ENCODE peak calls at places on chromosomes 5 and 9, in nine cellular contexts. J, G, U, Z, Y, T, A, C and Q are unnamed samples. For H3K27me3 and H3K4me1, the result is how much of the 10 kb centered on the place peaks cover.

GRCh38 chr9:108463927-108464606 is 391.7 kb downstream of the ACTL7B start:
- DNase-seq in J (no peak), G (no peak), U (no peak), Z (no peak), Y (no peak), T (no peak), A (no peak), C (no peak), Q (peak)

GRCh38 chr5:90640484-90641059 is 82.0 kb downstream of the ADGRV1 start:
- DNase-seq in J (peak), G (no peak), U (no peak), Z (no peak), Y (no peak), T (no peak), A (peak), C (no peak), Q (no peak)

GRCh38 chr5:158874343-158874742 is 225.4 kb downstream of the EBF1 start:
- DNase-seq in J (no peak), G (no peak), U (no peak), Z (no peak), Y (no peak), T (no peak), A (no peak), C (no peak), Q (no peak)

GRCh38 chr5:2300861-2301610 is 418.3 kb upstream of the IRX4 start:
- DNase-seq in J (no peak), G (no peak), U (peak), Z (no peak), Y (no peak), T (no peak), A (no peak), C (no peak), Q (no peak)

GRCh38 chr9:109771084-109771483 is 8.9 kb upstream of the PALM2AKAP2 start:
- DNase-seq in J (peak), G (no peak), U (no peak), Z (no peak), Y (no peak), T (no peak), A (peak), C (peak), Q (no peak)

GRCh38 chr5:28301676-28302075 is 1263.3 kb upstream of the CDH9 start:
- DNase-seq in J (no peak), G (no peak), U (no peak), Z (peak), Y (no peak), T (no peak), A (no peak), C (no peak), Q (no peak)

GRCh38 chr9:69768101-69768500 is 8.3 kb upstream of the PTAR1 start:
- DNase-seq in J (no peak), G (no peak), U (no peak), Z (no peak), Y (no peak), T (no peak), A (no peak), C (no peak), Q (no peak)

GRCh38 chr9:129900263-129901041 is 65.2 kb downstream of the USP20 start:
- DNase-seq in J (no peak), G (no peak), U (no peak), Z (no peak), Y (no peak), T (no peak), A (no peak), C (no peak), Q (no peak)

GRCh38 chr9:106761493-106761892 is 101.5 kb upstream of the ZNF462 start:
- DNase-seq in J (no peak), G (no peak), U (no peak), Z (no peak), Y (no peak), T (no peak), A (no peak), C (no peak), Q (no peak)

GRCh38 chr5:16229357-16229940 is 49.9 kb upstream of the MARCHF11 start:
- DNase-seq in J (no peak), G (no peak), U (no peak), Z (no peak), Y (no peak), T (no peak), A (no peak), C (peak), Q (no peak)

GRCh38 chr5:43121565-43122484 is 1.1 kb downstream of the ZNF131 start:
- DNase-seq in J (no peak), G (peak), U (no peak), Z (peak), Y (no peak), T (no peak), A (peak), C (no peak), Q (no peak)

GRCh38 chr5:143402464-143403356 is 776 bp downstream of the NR3C1 start:
- DNase-seq in J (peak), G (peak), U (peak), Z (peak), Y (peak), T (no peak), A (peak), C (peak), Q (peak)

GRCh38 chr5:151155777-151156731 is 1.5 kb downstream of the ANXA6 start:
- DNase-seq in J (peak), G (no peak), U (no peak), Z (no peak), Y (no peak), T (no peak), A (no peak), C (peak), Q (no peak)

GRCh38 chr9:136742640-136743391 is at the start of gene LCN10:
- DNase-seq in J (peak), G (no peak), U (no peak), Z (no peak), Y (no peak), T (no peak), A (peak), C (peak), Q (no peak)

GRCh38 chr9:124349267-124349666 is 66.0 kb downstream of the PSMB7 start:
- DNase-seq in J (no peak), G (no peak), U (peak), Z (no peak), Y (no peak), T (no peak), A (no peak), C (no peak), Q (peak)

GRCh38 chr9:98990181-98990870 is 46.6 kb downstream of the COL15A1 start:
- DNase-seq in J (no peak), G (peak), U (no peak), Z (no peak), Y (no peak), T (no peak), A (no peak), C (peak), Q (no peak)

GRCh38 chr5:175124821-175125220 is 319.2 kb downstream of the DRD1 start:
- DNase-seq in J (no peak), G (no peak), U (no peak), Z (no peak), Y (no peak), T (peak), A (no peak), C (no peak), Q (no peak)

GRCh38 chr5:111530298-111530740 is 18.0 kb upstream of the STARD4 start:
- DNase-seq in J (no peak), G (peak), U (no peak), Z (no peak), Y (peak), T (peak), A (no peak), C (no peak), Q (peak)

GRCh38 chr9:129887210-129888084 is 52.2 kb downstream of the USP20 start:
- DNase-seq in J (no peak), G (no peak), U (no peak), Z (no peak), Y (peak), T (no peak), A (no peak), C (peak), Q (no peak)

GRCh38 chr5:181167814-181168488 is 20.6 kb downstream of the OR2V2 start:
- DNase-seq in J (peak), G (no peak), U (no peak), Z (no peak), Y (peak), T (no peak), A (peak), C (peak), Q (no peak)

GRCh38 chr9:93083592-93084470 is 12.2 kb upstream of the CARD19 start:
- DNase-seq in J (peak), G (no peak), U (peak), Z (no peak), Y (no peak), T (no peak), A (no peak), C (peak), Q (peak)

GRCh38 chr9:31153250-31153840 is 1231.1 kb upstream of the ACO1 start:
- DNase-seq in J (no peak), G (no peak), U (no peak), Z (no peak), Y (no peak), T (no peak), A (no peak), C (no peak), Q (no peak)

GRCh38 chr5:110289213-110289810 is 437.2 kb downstream of the TMEM232 start:
- DNase-seq in J (no peak), G (no peak), U (no peak), Z (no peak), Y (no peak), T (no peak), A (peak), C (peak), Q (no peak)

GRCh38 chr5:171907731-171908343 is 98.6 kb downstream of the FBXW11 start:
- DNase-seq in J (peak), G (no peak), U (no peak), Z (peak), Y (peak), T (peak), A (peak), C (peak), Q (no peak)

GRCh38 chr9:80797841-80798688 is 891.3 kb downstream of the TLE1 start:
- DNase-seq in J (peak), G (no peak), U (no peak), Z (no peak), Y (no peak), T (no peak), A (no peak), C (no peak), Q (no peak)

GRCh38 chr5:140926211-140926902 is at the start of gene PCDHAC1:
- DNase-seq in J (peak), G (peak), U (peak), Z (peak), Y (peak), T (peak), A (peak), C (peak), Q (peak)

GRCh38 chr5:56668996-56669395 is 146.4 kb upstream of the MAP3K1 start:
- DNase-seq in J (no peak), G (no peak), U (no peak), Z (peak), Y (no peak), T (no peak), A (no peak), C (no peak), Q (no peak)

GRCh38 chr5:142756576-142756975 is 13.6 kb upstream of the ARHGAP26 start:
- DNase-seq in J (no peak), G (no peak), U (no peak), Z (no peak), Y (no peak), T (no peak), A (no peak), C (no peak), Q (no peak)

GRCh38 chr9:131670247-131670681 is 69.6 kb downstream of the RAPGEF1 start:
- DNase-seq in J (no peak), G (peak), U (no peak), Z (no peak), Y (no peak), T (no peak), A (no peak), C (no peak), Q (no peak)

GRCh38 chr5:18551716-18552115 is 917.5 kb downstream of the TAF11L14 start:
- DNase-seq in J (no peak), G (no peak), U (no peak), Z (no peak), Y (no peak), T (no peak), A (no peak), C (no peak), Q (no peak)

GRCh38 chr9:112866662-112867274 is 23.9 kb downstream of the SLC46A2 start:
- DNase-seq in J (peak), G (no peak), U (no peak), Z (peak), Y (no peak), T (peak), A (peak), C (peak), Q (no peak)

GRCh38 chr9:112868956-112869594 is 21.6 kb downstream of the SLC46A2 start:
- DNase-seq in J (no peak), G (no peak), U (no peak), Z (no peak), Y (no peak), T (no peak), A (no peak), C (no peak), Q (no peak)

GRCh38 chr9:112869917-112870316 is 20.8 kb downstream of the SLC46A2 start:
- DNase-seq in J (no peak), G (no peak), U (no peak), Z (no peak), Y (no peak), T (no peak), A (no peak), C (no peak), Q (no peak)

GRCh38 chr9:112867275-112867991 is 23.2 kb downstream of the SLC46A2 start:
- DNase-seq in J (peak), G (no peak), U (no peak), Z (peak), Y (no peak), T (peak), A (peak), C (peak), Q (no peak)

DNA sequence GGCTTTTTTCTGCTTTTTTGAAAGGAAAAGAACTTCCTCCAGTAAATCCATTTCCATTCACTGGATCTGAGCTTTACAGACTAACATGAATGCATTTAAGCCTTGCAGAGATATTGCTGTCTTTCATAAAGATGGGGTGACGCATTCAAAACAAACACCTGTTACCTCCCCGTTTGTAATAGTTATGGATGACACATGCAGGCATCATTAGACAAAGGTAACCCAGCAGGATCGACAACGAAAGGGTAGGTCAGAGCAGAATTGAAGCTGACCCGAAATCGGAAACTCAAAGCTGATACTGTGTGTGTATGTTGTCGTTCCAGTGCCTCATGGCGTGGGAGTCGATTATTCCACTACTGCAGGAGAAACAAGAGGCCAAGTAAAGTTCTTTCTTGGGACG is 22.2 kb downstream of the SLC46A2 start:
- DNase-seq in J (no peak), G (no peak), U (no peak), Z (peak), Y (no peak), T (no peak), A (no peak), C (no peak), Q (no peak)
- H3K27ac ChIP-seq in J (no peak), G (no peak), U (peak), Z (peak), Y (no peak), T (peak), A (no peak), C (no peak), Q (no peak)

DNA sequence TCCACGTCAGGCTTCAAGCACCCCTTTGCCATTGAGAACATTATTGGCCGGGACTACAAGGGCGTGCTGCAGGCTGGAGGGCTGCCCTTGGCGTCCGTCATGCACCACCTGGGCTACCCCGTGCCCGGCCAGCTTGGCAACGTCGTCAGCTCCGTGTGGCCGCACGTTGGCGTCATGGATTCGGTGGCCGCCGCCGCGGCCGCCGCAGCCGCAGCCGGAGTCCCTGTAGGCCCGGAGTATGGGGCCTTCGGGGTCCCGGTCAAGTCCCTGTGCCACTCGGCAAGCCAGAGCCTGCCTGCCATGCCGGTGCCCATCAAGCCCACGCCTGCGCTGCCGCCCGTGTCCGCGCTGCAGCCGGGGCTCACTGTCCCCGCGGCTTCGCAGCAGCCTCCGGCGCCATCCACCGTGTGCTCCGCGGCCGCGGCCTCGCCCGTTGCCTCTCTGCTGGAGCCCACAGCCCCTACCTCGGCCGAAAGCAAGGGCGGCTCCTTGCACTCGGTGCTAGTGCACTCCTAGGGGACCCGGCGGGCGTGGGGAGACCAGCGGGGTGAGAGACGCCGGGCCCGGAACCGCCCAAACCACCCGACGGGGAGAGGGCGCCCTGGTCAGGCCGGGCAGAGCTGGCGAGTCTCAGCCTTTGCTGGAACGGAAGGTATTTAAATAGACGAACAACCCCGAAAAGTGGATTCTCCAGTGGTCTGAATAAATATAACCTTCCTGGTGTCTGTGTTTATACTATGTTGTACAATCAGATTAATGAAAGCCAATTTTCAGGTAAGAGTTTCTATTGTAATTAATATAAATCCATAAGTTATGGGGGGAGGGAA is 1.2 kb downstream of the FOXB2 start:
- DNase-seq in J (peak), G (no peak), U (no peak), Z (no peak), Y (no peak), T (no peak), A (peak), C (peak), Q (peak)
- H3K27me3 ChIP-seq in J (half or more), G (under half), U (under half), Z (under half), Y (under half), T (under half), A (half or more), C (half or more), Q (under half)

DNA sequence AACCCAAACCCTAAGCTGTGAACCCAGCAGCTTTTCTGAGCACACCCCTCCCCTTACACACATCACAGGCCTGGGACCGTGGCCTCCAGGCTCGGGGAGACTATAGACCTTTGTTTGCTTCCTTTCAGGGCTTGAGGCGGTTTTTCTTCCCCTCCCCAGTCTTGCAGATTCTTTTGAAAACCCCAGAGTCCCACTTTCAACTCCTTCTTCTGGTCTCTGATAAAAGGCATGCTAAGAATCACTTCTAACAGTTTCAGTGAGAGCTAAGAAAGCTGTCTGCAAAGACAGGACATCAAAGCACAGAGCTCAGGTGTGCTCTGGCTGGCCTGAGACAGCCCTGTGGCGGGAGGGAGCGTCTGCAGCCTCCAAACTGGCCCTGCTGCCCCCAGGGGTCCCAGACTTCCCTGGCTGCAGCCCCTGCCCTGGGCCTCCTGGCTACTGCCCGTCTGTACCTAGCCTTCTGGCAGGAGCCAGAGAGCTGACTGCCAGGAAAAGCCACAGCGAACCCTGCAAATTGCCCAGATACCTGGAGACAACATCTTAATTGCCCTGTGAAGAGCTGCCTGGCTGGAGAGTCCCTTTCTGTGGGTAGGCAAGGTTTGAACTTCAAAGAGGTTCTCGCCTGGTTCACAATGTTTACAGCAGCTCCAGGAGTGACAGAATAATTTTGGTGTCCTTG is 138.9 kb downstream of the GADD45G start:
- DNase-seq in J (peak), G (no peak), U (no peak), Z (no peak), Y (peak), T (no peak), A (peak), C (peak), Q (no peak)
- H3K4me1 ChIP-seq in J (under half), G (under half), U (under half), Z (under half), Y (half or more), T (under half), A (under half), C (under half), Q (under half)

DNA sequence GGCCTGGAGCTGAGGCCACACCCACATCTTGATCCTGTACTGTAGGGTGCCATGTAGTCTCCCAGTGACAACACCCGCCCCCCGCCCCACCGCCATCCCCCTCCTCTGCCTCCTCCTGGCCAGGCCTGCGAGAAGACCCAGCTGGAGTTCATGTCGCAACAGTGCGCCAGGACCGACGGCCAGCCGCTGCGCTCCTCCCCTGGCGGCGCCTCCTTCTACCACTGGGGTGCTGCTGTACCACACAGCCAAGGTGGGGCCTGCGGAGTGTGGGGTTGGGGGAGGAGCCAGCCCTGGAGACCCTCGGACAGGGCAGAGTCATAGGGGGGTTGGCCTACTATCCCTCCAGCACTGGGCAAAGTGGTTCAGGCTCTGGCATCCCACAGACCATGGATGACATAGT is 14.5 kb downstream of the ADAMTS13 start:
- DNase-seq in J (no peak), G (no peak), U (no peak), Z (no peak), Y (no peak), T (no peak), A (no peak), C (no peak), Q (no peak)
- H3K27ac ChIP-seq in J (no peak), G (no peak), U (no peak), Z (no peak), Y (no peak), T (no peak), A (no peak), C (no peak), Q (no peak)

GRCh38 chr5:939368-939767 is 46.7 kb downstream of the TRIP13 start:
- DNase-seq in J (no peak), G (no peak), U (no peak), Z (no peak), Y (no peak), T (no peak), A (no peak), C (peak), Q (peak)
- H3K27me3 ChIP-seq in J (under half), G (under half), U (under half), Z (half or more), Y (under half), T (under half), A (under half), C (under half), Q (under half)

GRCh38 chr9:111904889-111905288 is 8.3 kb downstream of the UGCG start:
- DNase-seq in J (no peak), G (no peak), U (no peak), Z (no peak), Y (no peak), T (no peak), A (no peak), C (no peak), Q (no peak)
- H3K4me1 ChIP-seq in J (under half), G (under half), U (under half), Z (half or more), Y (half or more), T (under half), A (under half), C (under half), Q (under half)